ENCODE peak calls at places on chromosomes 16 and 17, in five cellular contexts. M, D, T, L and K are unnamed samples.

GRCh38 chr16:86476956-86477530 is 33.3 kb upstream of the FOXF1 start:
- DNase-seq in M (no peak), D (no peak), T (no peak), L (no peak), K (no peak)

GRCh38 chr16:15916323-15916722 is 27.9 kb upstream of the CEP20 start:
- DNase-seq in M (no peak), D (no peak), T (no peak), L (no peak), K (no peak)

GRCh38 chr16:48531011-48531962 is 78.7 kb downstream of the N4BP1 start:
- DNase-seq in M (no peak), D (peak; percentile 79), T (peak; percentile 71), L (no peak), K (no peak)

GRCh38 chr17:6153416-6153815 is 83.2 kb downstream of the WSCD1 start:
- DNase-seq in M (no peak), D (no peak), T (no peak), L (no peak), K (no peak)

GRCh38 chr17:34610038-34610437 is 30.7 kb downstream of the TMEM132E start:
- DNase-seq in M (no peak), D (no peak), T (no peak), L (no peak), K (no peak)

GRCh38 chr16:31480851-31481250 is 2.1 kb upstream of the SLC5A2 start:
- DNase-seq in M (no peak), D (peak; percentile 31), T (peak; percentile 44), L (no peak), K (no peak)

GRCh38 chr16:49454426-49455180 is 81.0 kb downstream of the C16orf78 start:
- DNase-seq in M (no peak), D (no peak), T (no peak), L (no peak), K (no peak)

GRCh38 chr17:42403150-42403549 is 14.9 kb upstream of the STAT3 start:
- DNase-seq in M (peak; percentile 68), D (peak; percentile 54), T (no peak), L (no peak), K (no peak)

GRCh38 chr16:83470406-83470805 is 337.4 kb upstream of the HSBP1 start:
- DNase-seq in M (no peak), D (peak; percentile 8), T (peak; percentile 21), L (peak; percentile 62), K (no peak)

GRCh38 chr16:3800477-3801270 is 79.8 kb downstream of the CREBBP start:
- DNase-seq in M (no peak), D (no peak), T (no peak), L (no peak), K (no peak)

DNA sequence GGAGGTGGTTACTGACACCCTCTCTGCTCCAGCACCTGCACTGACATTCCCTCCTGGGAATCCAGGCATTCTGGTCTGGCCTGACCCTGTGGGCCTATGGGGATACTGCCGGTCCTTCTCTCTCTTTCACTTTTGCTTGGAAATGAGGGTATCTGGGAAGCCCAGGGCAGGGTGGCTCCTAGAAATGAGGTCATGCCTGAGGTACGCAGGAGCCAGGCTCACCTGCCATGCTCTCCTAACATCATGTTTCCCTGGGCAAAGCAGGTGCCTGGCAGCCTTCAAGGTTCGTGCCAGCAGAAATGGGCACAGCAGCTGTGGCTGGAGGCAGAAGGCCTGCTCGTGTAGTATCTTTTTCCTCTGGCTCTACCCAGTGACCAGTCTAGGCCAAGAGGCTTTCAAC is 3.3 kb downstream of the ITGA3 start:
- DNase-seq in M (no peak), D (no peak), T (no peak), L (no peak), K (peak; percentile 71)
- H3K27ac ChIP-seq in M (no peak overlapping the region), D (no peak overlapping the region), T (peak overlapping the region; percentile 85), L (peak overlapping the region; percentile 45), K (peak overlapping the region; percentile 96)

GRCh38 chr17:57637668-57638010 is 107.5 kb downstream of the CCDC182 start:
- DNase-seq in M (no peak), D (no peak), T (no peak), L (no peak), K (no peak)

GRCh38 chr17:57636985-57637667 is 108.0 kb downstream of the CCDC182 start:
- DNase-seq in M (no peak), D (peak; percentile 33), T (no peak), L (no peak), K (peak; percentile 46)

GRCh38 chr17:57634713-57635465 is 110.2 kb downstream of the CCDC182 start:
- DNase-seq in M (no peak), D (no peak), T (no peak), L (no peak), K (no peak)

GRCh38 chr17:57638284-57638683 is 106.8 kb downstream of the CCDC182 start:
- DNase-seq in M (no peak), D (peak; percentile 97), T (no peak), L (no peak), K (no peak)

GRCh38 chr17:57636274-57636673 is 108.8 kb downstream of the CCDC182 start:
- DNase-seq in M (no peak), D (no peak), T (no peak), L (no peak), K (no peak)
- H3K27ac ChIP-seq in M (no peak overlapping the region), D (no peak overlapping the region), T (no peak overlapping the region), L (no peak overlapping the region), K (no peak overlapping the region)

DNA sequence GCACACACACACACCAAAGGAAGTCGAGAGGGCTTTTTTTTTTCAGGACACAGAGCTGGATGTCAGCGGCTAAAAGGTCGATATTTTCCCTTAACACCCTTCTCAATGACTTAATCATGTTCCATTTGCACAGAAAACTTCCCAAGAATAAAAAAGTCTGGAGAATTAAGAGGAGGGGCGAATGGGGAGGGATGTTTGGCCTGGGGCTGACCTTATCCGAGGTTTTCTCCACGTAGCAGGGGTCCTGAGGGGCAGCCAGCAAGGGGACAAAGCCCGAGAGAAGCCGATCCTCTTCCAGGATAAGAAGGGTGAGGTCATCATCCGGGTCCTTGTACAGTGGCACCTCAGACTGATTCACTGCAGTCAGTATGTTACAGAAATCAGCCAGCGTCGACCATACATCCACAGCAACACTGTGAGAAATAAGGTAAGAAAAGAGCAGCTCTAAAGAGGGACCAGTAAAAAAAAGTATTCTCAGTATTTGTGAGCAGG is 117.6 kb downstream of the HIC1 start:
- DNase-seq in M (peak; percentile 27), D (peak; percentile 55), T (peak; percentile 81), L (peak; percentile 92), K (peak; percentile 15)
- H3K27ac ChIP-seq in M (no peak overlapping the region), D (peak overlapping the region; percentile 41), T (peak overlapping the region; percentile 94), L (peak overlapping the region; percentile 99), K (peak overlapping the region; percentile 70)

GRCh38 chr16:52533296-52533695 is 13.6 kb downstream of the TOX3 start:
- DNase-seq in M (no peak), D (no peak), T (no peak), L (no peak), K (no peak)
- H3K27ac ChIP-seq in M (peak overlapping the region; percentile 70), D (no peak overlapping the region), T (no peak overlapping the region), L (no peak overlapping the region), K (no peak overlapping the region)

GRCh38 chr17:51032850-51033249 is 87.8 kb downstream of the SPAG9 start:
- DNase-seq in M (no peak), D (no peak), T (peak; percentile 29), L (no peak), K (peak; percentile 33)

GRCh38 chr17:51028176-51028863 is 92.3 kb downstream of the SPAG9 start:
- DNase-seq in M (no peak), D (no peak), T (no peak), L (no peak), K (no peak)

GRCh38 chr17:51029142-51029541 is 91.5 kb downstream of the SPAG9 start:
- DNase-seq in M (no peak), D (no peak), T (no peak), L (no peak), K (no peak)

GRCh38 chr17:51034800-51035199 is 85.9 kb downstream of the SPAG9 start:
- DNase-seq in M (no peak), D (no peak), T (no peak), L (no peak), K (no peak)

DNA sequence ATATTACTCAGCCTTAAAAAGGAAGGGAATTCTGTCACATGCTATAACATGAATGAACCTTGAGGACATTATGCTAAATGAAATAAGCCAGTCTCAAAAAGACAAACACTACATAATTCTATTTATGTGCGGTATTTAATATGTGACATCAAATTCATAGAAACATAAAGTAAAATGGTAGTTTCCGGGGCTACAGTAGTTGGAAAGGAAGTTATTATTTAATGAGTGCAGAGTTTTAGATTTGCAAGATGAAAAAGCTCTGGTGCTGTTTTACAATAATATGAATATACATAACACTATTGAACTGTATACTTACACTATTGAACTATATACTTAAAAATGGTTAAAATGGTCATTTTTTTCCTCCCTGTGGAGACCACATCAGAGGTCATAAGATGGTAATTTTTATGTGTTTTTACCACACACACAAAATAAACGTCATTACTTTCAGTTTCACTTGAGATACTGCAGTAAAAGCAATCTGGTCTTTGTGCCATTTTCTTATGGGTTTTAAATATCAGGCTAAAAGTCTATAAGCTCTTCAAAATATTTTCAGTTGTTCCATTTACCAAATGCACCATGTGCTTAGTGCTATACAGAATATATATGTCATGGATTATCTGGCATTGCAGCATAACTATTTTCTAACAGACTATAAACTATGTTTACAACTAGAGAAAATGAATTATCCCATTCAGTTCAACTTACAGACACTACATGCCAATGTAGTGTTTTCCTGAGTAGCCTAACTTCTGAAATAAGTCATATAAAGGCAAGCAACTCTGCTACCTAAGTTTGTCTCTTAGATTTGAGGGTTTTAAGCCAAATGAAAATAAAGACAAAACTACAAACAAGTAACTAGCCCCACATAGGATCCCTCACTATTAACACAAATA is 90.9 kb downstream of the SPAG9 start:
- DNase-seq in M (no peak), D (no peak), T (peak; percentile 46), L (no peak), K (no peak)
- H3K27ac ChIP-seq in M (peak overlapping the region; percentile 35), D (no peak overlapping the region), T (no peak overlapping the region), L (peak overlapping the region; percentile 56), K (no peak overlapping the region)

GRCh38 chr17:39926135-39926587 is 1.2 kb downstream of the ORMDL3 start:
- DNase-seq in M (no peak), D (no peak), T (no peak), L (no peak), K (no peak)
- H3K27ac ChIP-seq in M (no peak overlapping the region), D (no peak overlapping the region), T (no peak overlapping the region), L (no peak overlapping the region), K (no peak overlapping the region)

GRCh38 chr17:77117415-77117814 is 23.4 kb upstream of the SEC14L1 start:
- DNase-seq in M (no peak), D (no peak), T (peak; percentile 60), L (no peak), K (no peak)

GRCh38 chr17:77116371-77116860 is 24.4 kb upstream of the SEC14L1 start:
- DNase-seq in M (no peak), D (no peak), T (no peak), L (no peak), K (peak; percentile 35)

GRCh38 chr17:77115947-77116346 is 24.8 kb upstream of the SEC14L1 start:
- DNase-seq in M (no peak), D (no peak), T (no peak), L (no peak), K (no peak)

GRCh38 chr17:77118251-77118928 is 22.4 kb upstream of the SEC14L1 start:
- DNase-seq in M (no peak), D (no peak), T (peak; percentile 59), L (no peak), K (no peak)

GRCh38 chr17:77115510-77115909 is 25.3 kb upstream of the SEC14L1 start:
- DNase-seq in M (no peak), D (no peak), T (peak; percentile 64), L (no peak), K (no peak)
- H3K27ac ChIP-seq in M (no peak overlapping the region), D (no peak overlapping the region), T (no peak overlapping the region), L (no peak overlapping the region), K (no peak overlapping the region)